ENCODE peak calls at places on chromosomes 3 and 15, in eight cellular contexts. V is progenitor cell of endocrine pancreas; A is activated T-helper 9 cell treated with anti-CD3 and anti-CD28 coated beads, Interleukin-2, amount 50 U/mL, for 16 hours; X is SW480; K is ecto neural progenitor cell; F is stimulated activated CD8-positive, alpha-beta memory T cell treated with anti-CD3 and anti-CD28 coated beads, Interleukin-15, amount 100 ng/mL, for 4 hours; E is AG10803; M is RWPE2. H is an unnamed sample.

GRCh38 chr15:25670025-25670554 is 193.0 kb downstream of the ATP10A start:
- DNase-seq in V (peak; percentile 22), A (no peak), X (no peak), K (peak; percentile 74), F (no peak), E (peak; percentile 65), M (no peak), H (peak; percentile 10)

GRCh38 chr3:100603449-100603848 is 6.0 kb upstream of the ADGRG7 start:
- DNase-seq in V (no peak), A (no peak), X (peak; percentile 36), K (no peak), F (no peak), E (peak; percentile 17), M (no peak), H (peak; percentile 43)

GRCh38 chr15:63301088-63301487 is 23.7 kb downstream of the APH1B start:
- DNase-seq in V (no peak), A (no peak), X (no peak), K (no peak), F (no peak), E (no peak), M (no peak), H (no peak)

GRCh38 chr3:71547254-71548198 is 36.0 kb downstream of the FOXP1 start:
- DNase-seq in V (no peak), A (no peak), X (no peak), K (no peak), F (no peak), E (peak; percentile 40), M (no peak), H (peak; percentile 35)

GRCh38 chr3:127074900-127075360 is 92.0 kb downstream of the PLXNA1 start:
- DNase-seq in V (no peak), A (no peak), X (peak; percentile 53), K (no peak), F (no peak), E (peak; percentile 90), M (peak; percentile 56), H (peak; percentile 1)

GRCh38 chr3:118137783-118138182 is 896.9 kb downstream of the IGSF11 start:
- DNase-seq in V (no peak), A (no peak), X (peak; percentile 24), K (no peak), F (no peak), E (no peak), M (no peak), H (no peak)

GRCh38 chr15:64048766-64049165 is 2.5 kb upstream of the DAPK2 start:
- DNase-seq in V (no peak), A (no peak), X (no peak), K (no peak), F (no peak), E (no peak), M (no peak), H (no peak)

GRCh38 chr15:78206326-78207109 is 27.8 kb downstream of the ACSBG1 start:
- DNase-seq in V (no peak), A (no peak), X (no peak), K (peak; percentile 45), F (no peak), E (peak; percentile 53), M (peak; percentile 54), H (no peak)

GRCh38 chr15:75696303-75696657 is 16.4 kb downstream of the CSPG4 start:
- DNase-seq in V (no peak), A (no peak), X (no peak), K (no peak), F (no peak), E (peak; percentile 12), M (peak; percentile 74), H (no peak)

GRCh38 chr3:71542548-71543370 is 40.8 kb downstream of the FOXP1 start:
- DNase-seq in V (no peak), A (no peak), X (no peak), K (peak; percentile 45), F (no peak), E (peak; percentile 99), M (peak; percentile 65), H (peak; percentile 93)

GRCh38 chr3:46729038-46729437 is 11.4 kb upstream of the PRSS50 start:
- DNase-seq in V (no peak), A (no peak), X (no peak), K (no peak), F (no peak), E (no peak), M (no peak), H (no peak)

H was measured in mesenchymal stem cell.